ENCODE peak calls at places on chromosomes 3 and 15, in ten cellular contexts. F is SK-N-SH, X is breast epithelium, Y is prostate gland, D is esophagus muscularis mucosa, Q is transverse colon, N is stomach, H is upper lobe of left lung, J is HCT116, S is K562. W is an unnamed sample.

GRCh38 chr3:125120370-125121122 is 64.7 kb upstream of the HEG1 start:
- DNase-seq in F (no peak), X (no peak), Y (no peak), D (no peak), Q (no peak), N (no peak), H (no peak), J (no peak), S (no peak), W (no peak)

GRCh38 chr3:152857082-152857481 is 22.2 kb downstream of the P2RY1 start:
- DNase-seq in F (no peak), X (no peak), Y (no peak), D (no peak), Q (no peak), N (no peak), H (peak; percentile 55), J (no peak), S (no peak), W (no peak)

GRCh38 chr15:75153565-75154248 is 48.0 kb upstream of the C15orf39 start:
- DNase-seq in F (no peak), X (no peak), Y (no peak), D (no peak), Q (no peak), N (no peak), H (peak; percentile 16), J (no peak), S (no peak), W (peak; percentile 92)

GRCh38 chr15:68584704-68585573 is 6.1 kb downstream of the CORO2B start:
- DNase-seq in F (no peak), X (no peak), Y (no peak), D (no peak), Q (no peak), N (no peak), H (no peak), J (no peak), S (no peak), W (no peak)

GRCh38 chr15:49832421-49832980 is 211.7 kb downstream of the DTWD1 start:
- DNase-seq in F (peak; percentile 5), X (no peak), Y (peak; percentile 6), D (no peak), Q (peak; percentile 56), N (no peak), H (no peak), J (no peak), S (no peak), W (peak; percentile 24)

GRCh38 chr3:171183042-171183441 is 156.5 kb upstream of the SLC2A2 start:
- DNase-seq in F (no peak), X (no peak), Y (no peak), D (no peak), Q (no peak), N (no peak), H (no peak), J (no peak), S (peak; percentile 84), W (no peak)

GRCh38 chr3:138774529-138775253 is 60.0 kb downstream of the PIK3CB start:
- DNase-seq in F (peak; percentile 49), X (peak; percentile 45), Y (peak; percentile 64), D (no peak), Q (peak; percentile 48), N (peak; percentile 60), H (peak; percentile 81), J (peak; percentile 75), S (peak; percentile 22), W (no peak)

GRCh38 chr3:101065962-101066361 is 72.7 kb upstream of the ABI3BP start:
- DNase-seq in F (no peak), X (no peak), Y (no peak), D (no peak), Q (no peak), N (no peak), H (no peak), J (no peak), S (no peak), W (no peak)

GRCh38 chr3:148881286-148881685 is 16.2 kb downstream of the CPA3 start:
- DNase-seq in F (no peak), X (no peak), Y (no peak), D (no peak), Q (no peak), N (no peak), H (no peak), J (no peak), S (no peak), W (no peak)

GRCh38 chr3:22862111-22862510 is 341.0 kb upstream of the UBE2E2 start:
- DNase-seq in F (no peak), X (no peak), Y (no peak), D (no peak), Q (no peak), N (no peak), H (no peak), J (no peak), S (no peak), W (no peak)

GRCh38 chr15:100981086-100981485 is 61.9 kb downstream of the LRRK1 start:
- DNase-seq in F (no peak), X (no peak), Y (no peak), D (no peak), Q (no peak), N (no peak), H (no peak), J (no peak), S (no peak), W (no peak)

GRCh38 chr3:48012659-48013058 is 3.6 kb downstream of the MAP4 start:
- DNase-seq in F (no peak), X (no peak), Y (no peak), D (no peak), Q (no peak), N (no peak), H (no peak), J (no peak), S (no peak), W (no peak)

GRCh38 chr3:121621491-121621890 is 28.3 kb downstream of the FBXO40 start:
- DNase-seq in F (no peak), X (no peak), Y (no peak), D (no peak), Q (no peak), N (no peak), H (no peak), J (no peak), S (no peak), W (no peak)

GRCh38 chr3:83002869-83003445 is 1241.5 kb upstream of the GBE1 start:
- DNase-seq in F (no peak), X (no peak), Y (no peak), D (no peak), Q (no peak), N (no peak), H (no peak), J (no peak), S (no peak), W (no peak)

GRCh38 chr15:34889486-34889885 is 80.1 kb downstream of the AQR start:
- DNase-seq in F (no peak), X (no peak), Y (no peak), D (no peak), Q (no peak), N (no peak), H (no peak), J (no peak), S (no peak), W (no peak)

GRCh38 chr15:84868037-84868880 is 16.2 kb upstream of the SLC28A1 start:
- DNase-seq in F (no peak), X (no peak), Y (no peak), D (no peak), Q (no peak), N (no peak), H (no peak), J (no peak), S (no peak), W (no peak)

GRCh38 chr15:69848551-69849231 is 249.0 kb downstream of the TLE3 start:
- DNase-seq in F (no peak), X (no peak), Y (no peak), D (no peak), Q (no peak), N (no peak), H (no peak), J (no peak), S (no peak), W (no peak)

GRCh38 chr3:194399166-194399565 is at the start of gene GP5:
- DNase-seq in F (no peak), X (no peak), Y (no peak), D (no peak), Q (no peak), N (no peak), H (no peak), J (no peak), S (no peak), W (no peak)
- H3K27ac ChIP-seq in F (no peak within 1 kb of the TSS), X (no peak within 1 kb of the TSS), Y (no peak within 1 kb of the TSS), D (no peak within 1 kb of the TSS), Q (no peak within 1 kb of the TSS), N (no peak within 1 kb of the TSS), H (no peak within 1 kb of the TSS), J (no peak within 1 kb of the TSS), S (no peak within 1 kb of the TSS), W (no peak within 1 kb of the TSS)

GRCh38 chr3:4351164-4351855 is 48.1 kb downstream of the SETMAR start:
- DNase-seq in F (no peak), X (no peak), Y (no peak), D (no peak), Q (no peak), N (no peak), H (no peak), J (no peak), S (peak; percentile 63), W (peak; percentile 5)
- TF ChIP-seq CTCF in F (no peak), X (no peak), Y (no peak), D (no peak), Q (no peak), N (no peak), H (no peak), J (no peak), S (no peak), W (no peak)

DNA sequence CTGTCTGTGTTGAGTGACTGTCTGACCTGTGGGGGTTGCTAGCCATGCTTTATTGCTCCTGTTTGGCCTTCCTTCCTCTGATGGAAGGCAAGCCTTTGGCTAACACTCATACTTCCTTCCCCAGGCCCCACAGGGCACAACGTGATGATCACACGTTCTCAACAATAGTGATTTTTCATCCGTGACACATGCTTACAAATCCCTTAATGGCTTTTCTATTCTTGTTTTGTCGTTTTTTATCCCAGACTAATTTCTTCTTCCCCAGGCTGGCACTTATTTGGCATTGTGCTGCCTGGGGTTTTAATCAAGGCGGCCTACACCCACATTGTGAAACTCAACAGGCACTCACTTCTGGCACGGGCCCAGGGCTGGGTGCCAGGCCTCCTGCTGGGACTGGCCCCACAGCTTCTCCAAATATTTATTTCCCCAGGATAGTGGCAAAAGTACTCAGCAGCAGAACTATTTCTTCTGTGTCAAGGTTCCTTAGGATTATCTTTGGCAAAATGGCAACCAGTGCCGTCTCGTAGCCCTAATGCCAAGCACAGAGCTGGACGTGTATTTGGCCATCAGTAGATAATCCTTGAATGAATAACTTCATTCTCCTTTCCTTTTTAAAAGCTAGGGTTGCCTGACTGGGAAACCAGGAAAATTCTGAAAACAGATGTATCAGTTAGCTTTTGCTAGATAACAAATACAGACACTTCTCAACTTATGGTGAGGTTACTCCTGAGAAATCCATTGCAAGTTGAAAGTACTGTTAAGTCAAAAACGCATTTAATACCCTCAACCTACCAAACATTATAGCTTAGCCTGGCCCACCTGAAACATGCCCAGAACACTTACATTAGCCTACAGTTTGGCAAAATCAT is 30.6 kb downstream of the CMTM7 start:
- DNase-seq in F (peak; percentile 43), X (peak; percentile 98), Y (peak; percentile 96), D (peak; percentile 8), Q (peak; percentile 91), N (peak; percentile 97), H (peak; percentile 95), J (peak; percentile 81), S (no peak), W (peak; percentile 87)
- TF ChIP-seq POLR2AphosphoS5 in F (peak; percentile 73), X (peak; percentile 88), Y (peak; percentile 93), D (peak; percentile 76), Q (peak; percentile 76), N (peak; percentile 89), H (peak; percentile 89), J (peak; percentile 76), S (no peak), W (peak; percentile 77)

GRCh38 chr3:56748663-56749231 is 53.0 kb downstream of the ARHGEF3 start:
- DNase-seq in F (no peak), X (no peak), Y (no peak), D (no peak), Q (no peak), N (no peak), H (no peak), J (no peak), S (no peak), W (no peak)
- H3K27ac ChIP-seq in F (no peak overlapping the region), X (peak overlapping the region; percentile 40), Y (no peak overlapping the region), D (peak overlapping the region; percentile 18), Q (no peak overlapping the region), N (no peak overlapping the region), H (peak overlapping the region; percentile 16), J (no peak overlapping the region), S (no peak overlapping the region), W (no peak overlapping the region)

W was measured in HL-60.